ENCODE peak calls at places on chromosomes 13 and 19, in seven cellular contexts. H, O, E, I, P, T and D are unnamed samples.

GRCh38 chr13:45303866-45304265 is 37.1 kb downstream of the TPT1 start:
- DNase-seq in H (no peak), O (no peak), E (no peak), I (no peak), P (no peak), T (peak; percentile 49), D (no peak)

GRCh38 chr19:15869109-15869555 is 28.7 kb downstream of the CYP4F2 start:
- DNase-seq in H (no peak), O (peak; percentile 34), E (peak; percentile 8), I (peak; percentile 96), P (peak; percentile 55), T (no peak), D (peak; percentile 29)

GRCh38 chr13:109868583-109869311 is 82.4 kb upstream of the IRS2 start:
- DNase-seq in H (no peak), O (no peak), E (no peak), I (peak; percentile 39), P (no peak), T (no peak), D (no peak)

GRCh38 chr19:17873661-17874422 is 2.1 kb downstream of the SLC5A5 start:
- DNase-seq in H (no peak), O (peak; percentile 46), E (no peak), I (peak; percentile 81), P (peak; percentile 46), T (no peak), D (peak; percentile 86)

GRCh38 chr13:66313408-66313807 is 916.7 kb downstream of the PCDH9 start:
- DNase-seq in H (no peak), O (no peak), E (no peak), I (no peak), P (no peak), T (no peak), D (no peak)

GRCh38 chr13:111993701-111994100 is 73.2 kb upstream of the SOX1 start:
- DNase-seq in H (no peak), O (no peak), E (no peak), I (no peak), P (no peak), T (no peak), D (no peak)

GRCh38 chr19:17225051-17225450 is 975 bp upstream of the OCEL1 start:
- DNase-seq in H (no peak), O (no peak), E (no peak), I (no peak), P (no peak), T (no peak), D (no peak)

GRCh38 chr13:41917641-41918040 is 43.3 kb downstream of the VWA8 start:
- DNase-seq in H (peak; percentile 29), O (no peak), E (peak; percentile 5), I (no peak), P (no peak), T (no peak), D (no peak)

GRCh38 chr19:47741544-47742125 is 3.7 kb upstream of the NOP53 start:
- DNase-seq in H (no peak), O (no peak), E (no peak), I (no peak), P (no peak), T (no peak), D (no peak)

GRCh38 chr19:39850892-39851291 is 4.7 kb upstream of the FBL start:
- DNase-seq in H (no peak), O (no peak), E (no peak), I (no peak), P (no peak), T (no peak), D (no peak)

GRCh38 chr19:7159105-7159933 is 89.8 kb downstream of the ZNF557 start:
- DNase-seq in H (peak; percentile 18), O (no peak), E (no peak), I (no peak), P (no peak), T (peak; percentile 77), D (peak; percentile 85)

GRCh38 chr13:21048901-21049655 is 12.3 kb downstream of the LATS2 start:
- DNase-seq in H (no peak), O (no peak), E (no peak), I (no peak), P (no peak), T (no peak), D (no peak)

GRCh38 chr13:28640861-28641599 is 17.9 kb upstream of the POMP start:
- DNase-seq in H (no peak), O (no peak), E (peak; percentile 87), I (no peak), P (no peak), T (no peak), D (no peak)

GRCh38 chr13:74715718-74716117 is 581.5 kb upstream of the KLF12 start:
- DNase-seq in H (peak; percentile 36), O (no peak), E (no peak), I (no peak), P (no peak), T (no peak), D (no peak)

GRCh38 chr19:29909545-29909944 is 32.5 kb upstream of the URI1 start:
- DNase-seq in H (no peak), O (no peak), E (no peak), I (no peak), P (no peak), T (no peak), D (no peak)

GRCh38 chr13:47119568-47120080 is 222.8 kb upstream of the HTR2A start:
- DNase-seq in H (no peak), O (no peak), E (no peak), I (no peak), P (no peak), T (no peak), D (no peak)

GRCh38 chr19:15292140-15292539 is 40.2 kb downstream of the BRD4 start:
- DNase-seq in H (no peak), O (no peak), E (no peak), I (no peak), P (no peak), T (no peak), D (no peak)

GRCh38 chr13:111397202-111397880 is 76.9 kb downstream of the TEX29 start:
- DNase-seq in H (no peak), O (no peak), E (no peak), I (no peak), P (no peak), T (no peak), D (no peak)

GRCh38 chr13:84867246-84867645 is 932.0 kb downstream of the SLITRK6 start:
- DNase-seq in H (no peak), O (no peak), E (no peak), I (no peak), P (no peak), T (no peak), D (no peak)

GRCh38 chr13:20125129-20125782 is 35.6 kb downstream of the GJA3 start:
- DNase-seq in H (no peak), O (no peak), E (no peak), I (peak; percentile 45), P (no peak), T (no peak), D (no peak)